ENCODE peak calls at places on chromosomes 13 and 19, in four cellular contexts. L is sciatic nerve; U is activated CD4-positive, alpha-beta T cell treated with anti-CD3 and anti-CD28 coated beads for 1 hour; X is BJ. H is an unnamed sample.

GRCh38 chr13:73366241-73366640 is 307.4 kb downstream of the KLF5 start:
- DNase-seq in X (no peak), L (no peak), U (no peak), H (no peak)

GRCh38 chr13:89281331-89281730 is 1610.2 kb downstream of the SLITRK5 start:
- DNase-seq in U (no peak), X (no peak), L (no peak), H (no peak)

GRCh38 chr19:41616785-41617621 is 9.9 kb downstream of the CEACAM4 start:
- DNase-seq in X (no peak), U (no peak), L (no peak), H (no peak)

GRCh38 chr19:33064778-33065550 is at the start of gene RHPN2:
- DNase-seq in L (peak), X (no peak), U (peak), H (peak)

GRCh38 chr19:35755550-35756371 is 1.1 kb downstream of the HSPB6 start:
- DNase-seq in L (peak), X (no peak), U (peak), H (no peak)

GRCh38 chr13:41590643-41591042 is 133.3 kb downstream of the RGCC start:
- DNase-seq in U (no peak), X (no peak), L (no peak), H (no peak)

GRCh38 chr19:18478545-18479311 is 40.8 kb upstream of the ISYNA1 start:
- DNase-seq in L (peak), U (no peak), X (peak), H (no peak)

GRCh38 chr13:47085346-47085745 is 188.5 kb upstream of the HTR2A start:
- DNase-seq in U (no peak), X (peak), L (no peak), H (no peak)

GRCh38 chr13:80164451-80164850 is 176.5 kb downstream of the SPRY2 start:
- DNase-seq in X (no peak), U (no peak), L (no peak), H (no peak)

GRCh38 chr13:26499209-26499601 is 58.3 kb upstream of the WASF3 start:
- DNase-seq in L (no peak), X (no peak), U (no peak), H (no peak)

GRCh38 chr13:71378992-71379905 is 487.8 kb downstream of the DACH1 start:
- DNase-seq in X (no peak), L (no peak), U (no peak), H (no peak)

GRCh38 chr19:13692096-13692495 is 72.2 kb upstream of the MRI1 start:
- DNase-seq in L (no peak), U (no peak), X (no peak), H (peak)

GRCh38 chr13:27868639-27869435 is 51.0 kb upstream of the PDX1 start:
- DNase-seq in X (no peak), U (no peak), L (no peak), H (no peak)

GRCh38 chr13:39684531-39685137 is 29.2 kb downstream of the COG6 start:
- DNase-seq in X (peak), U (no peak), L (no peak), H (peak)

GRCh38 chr19:44021221-44021620 is 4.0 kb upstream of the ZNF222 start:
- DNase-seq in U (no peak), L (no peak), X (no peak), H (no peak)

GRCh38 chr19:4379383-4380253 is 20.7 kb downstream of the SH3GL1 start:
- DNase-seq in L (no peak), X (no peak), U (no peak), H (peak)

GRCh38 chr19:15945301-15945700 is 3.5 kb upstream of the OR10H4 start:
- DNase-seq in L (no peak), X (no peak), U (no peak), H (no peak)

GRCh38 chr19:728011-728410 is 19.3 kb downstream of the PALM start:
- DNase-seq in L (no peak), U (no peak), X (no peak), H (no peak)

GRCh38 chr13:50531917-50532899 is 311.3 kb downstream of the DLEU7 start:
- DNase-seq in X (no peak), L (no peak), U (no peak), H (no peak)

GRCh38 chr19:4660181-4660791 is 9.9 kb downstream of the MYDGF start:
- DNase-seq in L (no peak), X (no peak), U (no peak), H (no peak)